ENCODE peak calls at places on chromosomes 13 and 19, in four cellular contexts. R is K562, D is HepG2, M is GM12878. H is an unnamed sample.

GRCh38 chr13:107192289-107192688 is 624.4 kb upstream of the ARGLU1 start:
- DNase-seq in R (no peak), D (peak; percentile 84), M (no peak), H (no peak)

GRCh38 chr19:19551862-19552192 is 13.8 kb downstream of the CILP2 start:
- DNase-seq in R (no peak), D (no peak), M (no peak), H (no peak)

GRCh38 chr19:42450314-42450934 is 7.7 kb upstream of the CXCL17 start:
- DNase-seq in R (peak; percentile 88), D (peak; percentile 98), M (peak; percentile 84), H (peak; percentile 75)

GRCh38 chr19:18637644-18638630 is 1.1 kb downstream of the KLHL26 start:
- DNase-seq in R (peak; percentile 37), D (no peak), M (no peak), H (no peak)

GRCh38 chr13:84590663-84591062 is 708.4 kb upstream of the SLITRK1 start:
- DNase-seq in R (no peak), D (no peak), M (no peak), H (no peak)

GRCh38 chr13:44404261-44405139 is 30.9 kb downstream of the SERP2 start:
- DNase-seq in R (no peak), D (peak; percentile 93), M (no peak), H (peak; percentile 80)

GRCh38 chr19:43467730-43468129 is 2.3 kb upstream of the LYPD3 start:
- DNase-seq in R (no peak), D (peak; percentile 18), M (no peak), H (no peak)

GRCh38 chr19:1082165-1082927 is 12.8 kb downstream of the POLR2E start:
- DNase-seq in R (peak; percentile 95), D (no peak), M (no peak), H (peak; percentile 92)

GRCh38 chr19:53254451-53255341 is at the start of gene ZNF677:
- DNase-seq in R (peak; percentile 47), D (no peak), M (no peak), H (peak; percentile 94)

GRCh38 chr13:113656015-113656588 is 1.9 kb downstream of the ATP4B start:
- DNase-seq in R (no peak), D (no peak), M (no peak), H (no peak)

GRCh38 chr13:91154553-91154952 is 192.9 kb upstream of the MIR17HG start:
- DNase-seq in R (no peak), D (no peak), M (no peak), H (no peak)

GRCh38 chr19:7636691-7637373 is at the start of gene STXBP2:
- DNase-seq in R (peak; percentile 97), D (peak; percentile 61), M (peak; percentile 35), H (peak; percentile 73)

GRCh38 chr13:101690871-101691270 is 238.4 kb downstream of the ITGBL1 start:
- DNase-seq in R (no peak), D (no peak), M (no peak), H (no peak)

GRCh38 chr19:18610245-18610555 is 2.5 kb upstream of the TMEM59L start:
- DNase-seq in R (no peak), D (no peak), M (no peak), H (peak; percentile 37)

DNA sequence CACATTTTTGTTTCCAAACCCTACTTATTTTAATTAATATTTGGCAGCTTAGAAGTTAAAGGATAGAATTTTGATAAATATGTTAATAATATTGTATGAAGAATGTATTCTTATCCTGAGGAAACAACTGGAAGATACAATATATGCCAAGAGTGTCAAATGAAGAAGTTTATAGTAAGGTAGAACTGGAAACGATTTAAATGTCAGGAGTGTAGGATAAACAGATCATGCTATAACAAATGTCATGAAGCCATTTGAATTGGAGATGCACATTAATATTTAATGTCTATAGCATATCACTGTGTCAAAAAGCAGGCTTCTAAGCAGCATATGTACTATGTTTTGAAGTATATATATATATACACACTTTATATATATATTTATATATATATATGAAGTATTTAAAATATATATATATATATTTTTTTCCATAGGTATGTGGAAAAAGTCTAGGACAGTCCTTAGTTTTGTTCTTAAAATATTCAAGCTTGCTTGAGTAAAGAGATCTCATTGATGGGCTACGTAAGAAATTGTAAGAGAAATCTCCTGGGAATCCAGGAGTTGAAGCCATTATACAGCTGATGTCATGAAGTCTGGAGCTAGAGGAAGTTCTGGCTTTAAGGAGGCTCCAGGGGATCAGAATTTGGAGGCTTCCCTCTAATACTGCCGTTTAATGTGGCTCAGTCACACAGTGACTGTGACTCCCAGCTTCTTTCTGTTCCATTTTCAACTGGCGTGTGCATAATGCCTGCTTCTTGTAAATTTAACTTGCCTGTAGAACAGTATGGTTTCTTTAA is 79.9 kb upstream of the MYCBP2 start:
- DNase-seq in R (no peak), D (no peak), M (no peak), H (no peak)
- TF ChIP-seq NFIC in R (no peak), D (no peak), M (no peak), H (no peak)

GRCh38 chr19:4186087-4186993 is 3.9 kb downstream of the ANKRD24 start:
- DNase-seq in R (peak; percentile 87), D (peak; percentile 67), M (no peak), H (peak; percentile 90)
- TF ChIP-seq NFIC in R (no peak), D (no peak), M (no peak), H (no peak)

GRCh38 chr19:40438284-40438683 is 5.9 kb downstream of the SERTAD3 start:
- DNase-seq in R (no peak), D (no peak), M (no peak), H (no peak)
- TF ChIP-seq NFIC in R (no peak), D (no peak), M (no peak), H (no peak)

DNA sequence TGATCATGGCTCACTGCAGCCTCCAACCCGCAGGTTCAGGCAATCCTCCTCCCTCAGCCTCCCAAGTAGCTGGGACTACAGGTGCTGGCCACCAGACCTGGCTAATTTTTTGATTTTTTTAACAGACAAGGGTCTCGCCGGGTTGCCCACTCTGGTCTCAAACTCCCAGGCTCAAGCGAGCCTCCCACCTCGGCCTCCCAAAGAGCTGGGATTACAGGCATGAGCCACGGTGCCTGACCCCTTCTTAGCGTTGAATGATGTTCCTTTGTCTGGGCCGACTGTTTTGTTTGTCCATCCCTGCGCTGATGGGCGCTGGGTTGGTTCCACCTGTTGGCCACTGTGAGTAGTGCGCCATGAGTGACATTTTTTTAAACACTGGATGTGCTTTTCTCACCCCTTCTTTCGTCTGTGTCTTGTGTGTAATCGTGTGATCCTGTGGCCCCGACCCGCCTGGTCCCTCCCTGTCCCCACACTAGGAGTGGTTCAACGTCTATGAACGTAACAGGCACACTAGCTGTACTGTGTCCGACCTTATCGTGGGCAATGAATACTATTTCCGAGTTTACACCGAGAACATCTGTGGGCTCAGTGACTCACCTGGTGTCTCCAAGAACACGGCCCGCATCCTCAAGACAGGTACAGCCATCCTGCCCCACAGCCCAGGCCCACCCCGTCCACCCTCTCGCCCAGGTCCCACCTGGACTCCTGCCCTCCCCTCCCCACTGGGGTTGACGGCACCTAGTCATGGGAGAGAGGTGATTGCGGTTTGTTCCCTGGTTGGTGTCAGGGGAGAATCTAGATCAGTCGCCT is 15.0 kb upstream of the EMC10 start:
- DNase-seq in R (peak; percentile 78), D (peak; percentile 71), M (peak; percentile 53), H (peak; percentile 93)
- TF ChIP-seq NFIC in R (no peak), D (no peak), M (no peak), H (no peak)

DNA sequence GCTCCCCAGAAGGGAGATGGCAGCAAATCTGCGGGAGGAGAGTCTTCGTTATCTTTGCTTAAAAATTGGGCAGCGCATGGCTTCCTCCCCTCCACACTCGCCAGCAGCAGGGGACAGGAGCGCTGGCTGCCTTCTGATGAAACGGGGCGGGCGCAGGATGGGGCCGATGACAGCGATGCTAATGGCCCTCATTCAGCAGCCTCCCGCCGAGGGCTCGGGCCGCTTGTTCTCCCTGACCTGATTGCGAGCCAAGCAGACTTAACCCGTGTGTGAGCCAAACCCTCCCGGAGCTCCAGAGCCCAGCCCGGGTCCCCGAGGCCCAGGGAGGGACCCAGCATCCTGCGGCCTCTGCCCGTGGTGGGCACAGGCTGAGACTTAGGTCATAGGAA is 90.3 kb downstream of the KDM4B start:
- DNase-seq in R (no peak), D (no peak), M (no peak), H (no peak)
- TF ChIP-seq NFIC in R (no peak), D (no peak), M (no peak), H (no peak)

DNA sequence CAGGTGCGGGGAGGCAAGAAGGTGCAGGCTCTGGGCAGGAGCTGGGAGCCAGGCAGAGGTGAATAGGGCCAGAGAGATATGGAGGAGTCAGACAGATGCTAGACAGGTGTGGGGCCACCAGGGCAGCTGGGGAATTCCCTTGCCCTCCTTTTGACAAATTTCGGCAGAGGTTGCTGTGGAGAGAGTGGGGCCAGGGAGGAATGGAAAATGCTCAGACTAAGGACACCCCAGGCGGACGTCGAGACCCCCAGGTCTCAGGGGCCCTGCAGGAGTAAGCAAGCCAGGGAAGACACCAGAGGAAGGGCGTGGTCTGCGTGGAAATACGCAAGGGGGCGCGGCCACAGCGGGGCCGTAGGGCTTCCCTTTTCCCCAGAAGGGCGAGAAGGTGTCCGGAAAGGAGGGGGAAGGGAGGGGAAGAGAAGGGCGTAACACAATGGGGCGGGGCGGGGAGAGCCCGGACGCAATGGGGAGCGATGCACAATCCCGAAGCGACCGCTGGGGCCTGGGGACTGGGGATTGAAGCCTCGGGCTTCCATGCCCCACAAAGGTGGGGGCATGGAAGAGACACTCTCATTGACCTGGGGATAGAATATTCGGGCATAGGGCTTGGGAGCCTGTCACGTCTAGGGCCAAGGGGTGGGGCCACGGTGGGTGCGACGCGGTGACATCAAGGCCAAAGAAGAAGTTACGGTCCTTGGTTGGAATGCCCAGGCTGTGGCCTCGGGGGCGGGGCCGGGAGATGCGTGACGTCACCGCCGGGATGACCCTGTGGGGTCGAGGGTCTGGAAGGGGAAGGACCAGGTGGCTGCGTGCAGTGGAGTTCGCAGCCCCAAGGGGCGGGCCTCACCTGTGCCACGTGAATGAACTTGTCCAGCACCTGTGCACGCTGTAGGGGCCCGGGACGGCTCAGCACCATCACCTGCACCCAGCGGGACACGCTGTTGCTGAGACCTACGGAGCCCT is 8.2 kb downstream of the RASGRP4 start:
- DNase-seq in R (peak; percentile 91), D (no peak), M (no peak), H (no peak)
- TF ChIP-seq NFIC in R (peak; percentile 58), D (no peak), M (no peak), H (no peak)

GRCh38 chr19:2477141-2477710 is 1.3 kb downstream of the GADD45B start:
- DNase-seq in R (no peak), D (no peak), M (no peak), H (no peak)

GRCh38 chr19:2478324-2478755 is 2.4 kb downstream of the GADD45B start:
- DNase-seq in R (no peak), D (no peak), M (no peak), H (peak; percentile 63)

GRCh38 chr19:2478756-2479555 is 3.0 kb downstream of the GADD45B start:
- DNase-seq in R (no peak), D (no peak), M (no peak), H (no peak)

GRCh38 chr19:2476451-2477140 is 669 bp downstream of the GADD45B start:
- DNase-seq in R (peak; percentile 72), D (no peak), M (no peak), H (peak; percentile 66)

DNA sequence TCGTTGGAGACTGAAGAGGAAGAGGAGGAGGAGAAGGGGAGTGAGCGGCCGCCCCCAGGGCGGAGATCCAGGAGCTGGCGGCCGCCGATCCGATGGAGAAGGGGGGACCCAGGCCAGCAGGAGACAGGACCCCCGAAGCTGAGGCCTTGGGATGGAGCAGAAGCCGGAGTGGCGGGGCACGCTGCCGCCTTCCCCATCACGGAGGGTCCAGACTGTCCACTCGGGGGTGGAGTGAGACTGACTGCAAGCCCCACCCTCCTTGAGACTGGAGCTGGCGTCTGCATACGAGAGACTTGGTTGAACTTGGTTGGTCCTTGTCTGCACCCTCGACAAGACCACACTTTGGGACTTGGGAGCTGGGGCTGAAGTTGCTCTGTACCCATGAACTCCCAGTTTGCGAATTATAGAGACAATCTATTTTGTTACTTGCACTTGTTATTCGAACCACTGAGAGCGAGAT is 1.8 kb downstream of the GADD45B start:
- DNase-seq in R (no peak), D (no peak), M (no peak), H (no peak)
- TF ChIP-seq NFIC in R (no peak), D (no peak), M (no peak), H (no peak)